ENCODE peak calls at places on chromosomes 12 and 14, in five cellular contexts. R is tibial artery; M is OCI-LY7; L is CD8-positive, alpha-beta T cell; U is cardiac fibroblast. F is an unnamed sample.
A peak's percentile ranks its signal among the peaks of the same experiment; 100 is the strongest.

GRCh38 chr12:24742378-24742777 is 206.5 kb downstream of the BCAT1 start:
- DNase-seq in R (peak; percentile 67), M (peak; percentile 32), L (no peak), U (no peak), F (no peak)

GRCh38 chr14:21825147-21825743 is 151.6 kb upstream of the OR4E1 start:
- DNase-seq in R (no peak), M (peak; percentile 58), L (peak; percentile 47), U (peak; percentile 13), F (peak; percentile 77)

GRCh38 chr14:55754471-55754870 is 174.5 kb downstream of the KTN1 start:
- DNase-seq in R (no peak), M (no peak), L (no peak), U (no peak), F (no peak)

GRCh38 chr14:100844082-100844408 is 18.1 kb downstream of the MEG3 start:
- DNase-seq in R (no peak), M (no peak), L (no peak), U (no peak), F (peak; percentile 21)

GRCh38 chr12:14885718-14886201 is at the start of gene MGP:
- DNase-seq in R (peak; percentile 90), M (no peak), L (no peak), U (peak; percentile 51), F (no peak)

GRCh38 chr14:78835052-78835451 is 664.9 kb downstream of the NRXN3 start:
- DNase-seq in R (no peak), M (no peak), L (no peak), U (no peak), F (no peak)

GRCh38 chr12:32197421-32197820 is 90.8 kb downstream of the BICD1 start:
- DNase-seq in R (no peak), M (no peak), L (no peak), U (no peak), F (no peak)

GRCh38 chr14:70186826-70187483 is 1.8 kb downstream of the SLC8A3 start:
- DNase-seq in R (no peak), M (no peak), L (no peak), U (peak; percentile 2), F (no peak)

GRCh38 chr12:124917135-124917840 is 2.8 kb upstream of the UBC start:
- DNase-seq in R (peak; percentile 100), M (peak; percentile 95), L (peak; percentile 97), U (peak; percentile 100), F (peak; percentile 99)

GRCh38 chr14:64113279-64113678 is 180.9 kb downstream of the ESR2 start:
- DNase-seq in R (peak; percentile 77), M (no peak), L (no peak), U (no peak), F (peak; percentile 49)

GRCh38 chr12:122064034-122064777 is 14.3 kb upstream of the MLXIP start:
- DNase-seq in R (peak; percentile 85), M (peak; percentile 85), L (peak; percentile 60), U (peak; percentile 99), F (peak; percentile 96)

GRCh38 chr12:52617403-52617785 is 965 bp downstream of the KRT73 start:
- DNase-seq in R (no peak), M (no peak), L (no peak), U (no peak), F (no peak)

GRCh38 chr14:83133986-83134664 is 1600.5 kb upstream of the SEL1L start:
- DNase-seq in R (no peak), M (no peak), L (no peak), U (no peak), F (no peak)

GRCh38 chr12:112175361-112176155 is 50.2 kb downstream of the TRAFD1 start:
- DNase-seq in R (peak; percentile 35), M (no peak), L (no peak), U (no peak), F (no peak)

GRCh38 chr14:83988274-83988673 is 1541.7 kb upstream of the FLRT2 start:
- DNase-seq in R (no peak), M (no peak), L (no peak), U (peak; percentile 13), F (no peak)

GRCh38 chr14:61616524-61617185 is 78.7 kb upstream of the HIF1A start:
- DNase-seq in R (no peak), M (no peak), L (no peak), U (peak; percentile 80), F (no peak)

GRCh38 chr14:64639340-64639821 is 64.8 kb upstream of the PLEKHG3 start:
- DNase-seq in R (no peak), M (no peak), L (no peak), U (no peak), F (no peak)

GRCh38 chr14:33611405-33612183 is 339.3 kb downstream of the EGLN3 start:
- DNase-seq in R (no peak), M (no peak), L (no peak), U (peak; percentile 77), F (no peak)

GRCh38 chr12:107288414-107289125 is 195.2 kb upstream of the CRY1 start:
- DNase-seq in R (no peak), M (no peak), L (no peak), U (no peak), F (no peak)

GRCh38 chr14:81517798-81518398 is 15.8 kb downstream of the SEL1L start:
- DNase-seq in R (peak; percentile 67), M (no peak), L (no peak), U (peak; percentile 83), F (no peak)

GRCh38 chr14:24982472-24983155 is 67.3 kb downstream of the STXBP6 start:
- DNase-seq in R (no peak), M (no peak), L (no peak), U (peak; percentile 57), F (no peak)

GRCh38 chr14:35883677-35884293 is 57.6 kb downstream of the BRMS1L start:
- DNase-seq in R (no peak), M (peak; percentile 49), L (no peak), U (peak; percentile 54), F (peak; percentile 31)

GRCh38 chr12:28578361-28578760 is 388.1 kb downstream of the CCDC91 start:
- DNase-seq in R (no peak), M (no peak), L (no peak), U (peak; percentile 23), F (no peak)

GRCh38 chr14:71130491-71131179 is 223.4 kb downstream of the PCNX1 start:
- DNase-seq in R (no peak), M (peak; percentile 35), L (no peak), U (peak; percentile 87), F (no peak)

GRCh38 chr14:68278568-68279436 is 459.2 kb downstream of the RAD51B start:
- DNase-seq in R (no peak), M (no peak), L (no peak), U (peak; percentile 54), F (no peak)

GRCh38 chr12:104763163-104763805 is 194.8 kb downstream of the SLC41A2 start:
- DNase-seq in R (no peak), M (no peak), L (no peak), U (peak; percentile 51), F (no peak)

GRCh38 chr14:91817566-91818325 is 49.6 kb downstream of the TC2N start:
- DNase-seq in R (no peak), M (no peak), L (no peak), U (no peak), F (no peak)

GRCh38 chr14:66634876-66635275 is 126.9 kb downstream of the GPHN start:
- DNase-seq in R (no peak), M (no peak), L (no peak), U (peak; percentile 9), F (no peak)

GRCh38 chr14:65226824-65227604 is 124.7 kb upstream of the MAX start:
- DNase-seq in R (peak; percentile 21), M (no peak), L (no peak), U (peak; percentile 55), F (no peak)

GRCh38 chr12:89250648-89251047 is 101.7 kb downstream of the DUSP6 start:
- DNase-seq in R (no peak), M (no peak), L (no peak), U (no peak), F (no peak)

DNA sequence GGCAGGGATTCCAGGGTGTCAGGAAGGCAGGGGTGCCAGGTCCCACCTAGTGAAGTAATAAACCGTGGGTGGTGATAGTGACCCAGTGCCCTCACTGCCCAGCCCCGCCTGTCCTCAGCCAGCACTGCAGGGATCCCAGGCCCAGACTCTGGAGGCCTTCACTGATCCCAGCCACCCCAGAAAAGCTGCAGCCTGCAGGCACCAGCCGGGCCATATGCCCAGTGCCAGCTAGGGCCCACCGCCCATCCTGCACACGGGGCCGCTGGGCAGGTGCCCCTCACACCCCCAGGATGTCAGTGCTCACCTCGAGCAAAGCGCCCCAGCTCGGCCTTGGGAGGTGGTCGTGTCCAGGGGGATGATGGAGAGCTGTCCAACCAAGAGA is 400.7 kb downstream of the TMEM121 start:
- DNase-seq in R (peak; percentile 46), M (no peak), L (no peak), U (no peak), F (no peak)
- H3K4me3 ChIP-seq in R (no peak overlapping the region), M (no peak overlapping the region), L (no peak overlapping the region), U (no peak overlapping the region), F (no peak overlapping the region)

DNA sequence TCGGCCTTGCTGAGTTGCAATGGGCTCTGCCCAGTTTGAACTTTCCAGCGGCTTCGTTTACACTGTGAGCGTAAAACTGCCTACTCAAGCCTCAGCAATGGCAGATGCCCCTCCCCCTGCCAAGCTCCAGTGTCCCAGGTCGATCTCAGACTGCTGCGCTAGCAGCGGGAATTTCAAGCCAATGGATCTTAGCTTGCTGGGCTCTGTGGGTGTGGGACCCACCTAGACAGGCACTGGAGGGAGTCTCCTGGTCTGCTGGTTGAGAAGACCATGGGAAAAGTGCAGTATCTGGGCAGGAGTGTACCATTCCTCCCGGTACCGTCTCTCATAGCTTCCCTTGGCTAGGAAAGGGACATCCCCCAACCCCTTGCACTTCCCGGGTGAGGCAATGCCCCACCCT is 88.2 kb downstream of the KLHL28 start:
- DNase-seq in R (no peak), M (no peak), L (no peak), U (no peak), F (no peak)
- H3K4me3 ChIP-seq in R (no peak overlapping the region), M (no peak overlapping the region), L (no peak overlapping the region), U (no peak overlapping the region), F (no peak overlapping the region)

DNA sequence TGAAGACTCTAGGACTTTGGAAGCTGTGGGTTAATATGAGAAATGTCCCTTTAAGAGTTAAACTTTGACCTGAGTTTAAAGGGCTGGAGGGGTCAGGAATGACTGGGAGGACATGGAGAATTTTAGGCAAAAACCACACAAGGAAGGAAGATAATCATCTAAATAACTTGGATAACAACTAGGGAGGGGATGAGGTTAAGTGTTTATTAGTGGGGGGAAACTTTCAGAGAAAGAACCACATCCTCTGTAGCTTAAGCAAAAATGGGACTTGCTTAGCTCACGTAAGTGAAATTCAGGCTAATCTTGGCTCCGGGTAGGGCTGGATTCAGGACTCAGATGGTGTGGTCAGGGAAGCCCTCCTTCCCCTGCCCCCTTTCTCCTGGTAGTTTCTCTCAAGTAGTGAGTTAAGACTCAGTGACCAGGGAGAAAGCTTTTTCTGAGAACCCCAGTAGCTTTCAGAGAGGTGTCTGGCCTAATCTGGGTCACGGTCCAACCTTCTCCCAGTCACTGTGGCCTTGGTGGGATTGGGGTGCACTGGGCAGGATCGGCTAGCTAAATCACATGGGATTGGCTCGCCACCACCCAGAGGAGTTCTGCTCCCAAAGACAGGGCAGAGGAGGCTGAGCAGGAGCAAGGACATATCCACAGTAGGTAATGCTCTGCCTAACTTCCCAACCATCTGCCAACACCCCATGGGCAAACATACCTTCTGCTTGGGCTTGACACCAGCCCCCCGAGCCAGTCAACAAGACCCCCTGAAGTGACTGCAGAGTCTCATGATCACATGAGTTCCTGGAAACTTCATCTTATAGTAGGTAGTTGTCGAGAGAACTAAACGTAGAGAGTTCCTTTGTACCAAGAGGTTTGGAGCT is 52.8 kb downstream of the ARF6 start:
- DNase-seq in R (peak; percentile 44), M (no peak), L (no peak), U (no peak), F (peak; percentile 32)
- H3K4me3 ChIP-seq in R (no peak overlapping the region), M (no peak overlapping the region), L (no peak overlapping the region), U (no peak overlapping the region), F (no peak overlapping the region)

GRCh38 chr14:77025744-77026165 is 2.8 kb downstream of the IRF2BPL start:
- DNase-seq in R (no peak), M (no peak), L (no peak), U (peak; percentile 28), F (no peak)
- H3K4me3 ChIP-seq in R (peak overlapping the region; percentile 82), M (no peak overlapping the region), L (peak overlapping the region; percentile 27), U (peak overlapping the region; percentile 80), F (no peak overlapping the region)